ENCODE peak calls at places on chromosomes 2 and 18, in four cellular contexts. U is HFFc6, J is PC-9, G is anterior cingulate cortex. B is an unnamed sample.
A peak's percentile ranks its signal among the peaks of the same experiment; 100 is the strongest.

GRCh38 chr2:200348897-200349563 is 42.5 kb downstream of the SPATS2L start:
- DNase-seq in J (no peak), G (no peak), U (no peak), B (no peak)

GRCh38 chr18:9495916-9496540 is 20.7 kb downstream of the RALBP1 start:
- DNase-seq in G (no peak), U (no peak), J (no peak), B (no peak)

GRCh38 chr18:49609416-49610284 is 47.8 kb downstream of the LIPG start:
- DNase-seq in U (no peak), G (no peak), J (peak; percentile 19), B (no peak)

GRCh38 chr2:187594801-187595200 is 40.6 kb upstream of the TFPI start:
- DNase-seq in U (no peak), J (no peak), G (no peak), B (no peak)

GRCh38 chr2:171595896-171596295 is 73.6 kb downstream of the CYBRD1 start:
- DNase-seq in J (no peak), G (no peak), U (peak; percentile 89), B (no peak)

GRCh38 chr2:180872256-180872655 is 108.1 kb upstream of the UBE2E3 start:
- DNase-seq in J (no peak), U (peak; percentile 52), G (no peak), B (no peak)

GRCh38 chr18:60372598-60372997 is at the start of gene MC4R:
- DNase-seq in G (peak; percentile 62), J (peak; percentile 20), U (peak; percentile 65), B (no peak)

GRCh38 chr2:120546865-120547390 is 188.7 kb upstream of the GLI2 start:
- DNase-seq in J (no peak), U (no peak), G (no peak), B (no peak)

GRCh38 chr18:79440316-79440715 is 44.6 kb downstream of the NFATC1 start:
- DNase-seq in U (no peak), J (no peak), G (no peak), B (no peak)

GRCh38 chr2:130766711-130767407 is 11.5 kb downstream of the AMER3 start:
- DNase-seq in G (no peak), J (no peak), U (no peak), B (no peak)

GRCh38 chr2:200757414-200757813 is 54.3 kb upstream of the BZW1 start:
- DNase-seq in G (no peak), U (no peak), J (no peak), B (no peak)

GRCh38 chr2:149192425-149192824 is 138.0 kb upstream of the LYPD6 start:
- DNase-seq in U (no peak), J (no peak), G (no peak), B (no peak)

GRCh38 chr2:120602251-120602650 is 133.4 kb upstream of the GLI2 start:
- DNase-seq in J (no peak), G (no peak), U (no peak), B (no peak)

GRCh38 chr2:88739985-88740600 is 48.6 kb downstream of the RPIA start:
- DNase-seq in J (peak; percentile 65), G (no peak), U (peak; percentile 61), B (peak; percentile 83)

GRCh38 chr2:112480540-112481049 is 1.4 kb upstream of the TTL start:
- DNase-seq in J (peak; percentile 9), U (no peak), G (no peak), B (no peak)

GRCh38 chr2:126836761-126837679 is 61.7 kb upstream of the TEX51 start:
- DNase-seq in G (no peak), J (no peak), U (no peak), B (no peak)

GRCh38 chr2:219512524-219513216 is 1.6 kb upstream of the ASIC4 start:
- DNase-seq in U (no peak), J (no peak), G (no peak), B (no peak)

GRCh38 chr2:193687195-193687594 is 1492.5 kb upstream of the TMEFF2 start:
- DNase-seq in U (no peak), J (no peak), G (no peak), B (no peak)

GRCh38 chr2:176117823-176118376 is 1.3 kb downstream of the HOXD10 start:
- DNase-seq in G (no peak), J (no peak), U (no peak), B (no peak)

GRCh38 chr18:261398-262073 is 6.3 kb downstream of the THOC1 start:
- DNase-seq in G (no peak), J (no peak), U (peak; percentile 15), B (no peak)

GRCh38 chr2:54258171-54258570 is 2.1 kb upstream of the TSPYL6 start:
- DNase-seq in U (no peak), G (no peak), J (no peak), B (no peak)

GRCh38 chr2:218041302-218042165 is 27.5 kb upstream of the RUFY4 start:
- DNase-seq in G (no peak), U (no peak), J (no peak), B (no peak)

GRCh38 chr2:241508240-241508509 is 209 bp downstream of the STK25 start:
- DNase-seq in U (no peak), G (no peak), J (no peak), B (no peak)

GRCh38 chr2:37827911-37828411 is 97.1 kb upstream of the RMDN2 start:
- DNase-seq in U (peak; percentile 81), G (no peak), J (peak; percentile 23), B (no peak)

GRCh38 chr18:44245026-44245425 is 435.7 kb upstream of the SETBP1 start:
- DNase-seq in G (no peak), J (no peak), U (no peak), B (no peak)

GRCh38 chr2:33577660-33578059 is 21.4 kb downstream of the FAM98A start:
- DNase-seq in J (no peak), G (no peak), U (no peak), B (no peak)

GRCh38 chr2:203688798-203689197 is 17.6 kb upstream of the CD28 start:
- DNase-seq in G (no peak), U (peak; percentile 54), J (no peak), B (peak; percentile 4)

GRCh38 chr2:234164499-234165409 is 114.3 kb downstream of the SPP2 start:
- DNase-seq in J (no peak), G (no peak), U (no peak), B (peak; percentile 81)

GRCh38 chr2:45957533-45958227 is 306.2 kb downstream of the PRKCE start:
- DNase-seq in J (no peak), U (no peak), G (no peak), B (no peak)

GRCh38 chr2:138267161-138267901 is 234.2 kb upstream of the SPOPL start:
- DNase-seq in U (peak; percentile 66), J (no peak), G (no peak), B (no peak)

GRCh38 chr18:56165601-56166355 is 472.6 kb downstream of the TXNL1 start:
- DNase-seq in U (no peak), G (no peak), J (no peak), B (no peak)

GRCh38 chr2:127566576-127566975 is 31.1 kb downstream of the MYO7B start:
- DNase-seq in J (no peak), G (no peak), U (no peak), B (no peak)